ENCODE peak calls at places on chromosome X, in five cellular contexts. One of them, this sample, is unnamed.
A peak's percentile ranks its signal among the peaks of the same experiment; 100 is the strongest.

GRCh38 chrX:5857232-5857631 is 371.4 kb downstream of the NLGN4X start:
- DNase-seq in endothelial cell: no peak
- DNase-seq in lower lobe of right lung: no peak
- DNase-seq in astrocyte of the spinal cord: no peak
- DNase-seq in CD8-positive, alpha-beta T cell: no peak
- DNase-seq in this sample: no peak

GRCh38 chrX:319579-320125 is 1.1 kb upstream of the GTPBP6 start:
- DNase-seq in astrocyte of the spinal cord: no peak
- DNase-seq in endothelial cell: peak; percentile 18
- DNase-seq in CD8-positive, alpha-beta T cell: no peak
- DNase-seq in lower lobe of right lung: peak; percentile 67
- DNase-seq in this sample: no peak

GRCh38 chrX:29145316-29145715 is 558.1 kb downstream of the IL1RAPL1 start:
- DNase-seq in CD8-positive, alpha-beta T cell: no peak
- DNase-seq in lower lobe of right lung: no peak
- DNase-seq in endothelial cell: no peak
- DNase-seq in astrocyte of the spinal cord: no peak
- DNase-seq in this sample: no peak

GRCh38 chrX:112759512-112759911 is 79.8 kb upstream of the LHFPL1 start:
- DNase-seq in endothelial cell: no peak
- DNase-seq in CD8-positive, alpha-beta T cell: no peak
- DNase-seq in lower lobe of right lung: no peak
- DNase-seq in astrocyte of the spinal cord: no peak
- DNase-seq in this sample: no peak

GRCh38 chrX:64456828-64457227 is 61.6 kb upstream of the MTMR8 start:
- DNase-seq in lower lobe of right lung: no peak
- DNase-seq in CD8-positive, alpha-beta T cell: no peak
- DNase-seq in endothelial cell: no peak
- DNase-seq in astrocyte of the spinal cord: no peak
- DNase-seq in this sample: no peak

GRCh38 chrX:70664726-70665125 is 220.1 kb downstream of the DLG3 start:
- DNase-seq in CD8-positive, alpha-beta T cell: no peak
- DNase-seq in endothelial cell: peak; percentile 2
- DNase-seq in lower lobe of right lung: no peak
- DNase-seq in astrocyte of the spinal cord: peak; percentile 36
- DNase-seq in this sample: no peak

GRCh38 chrX:112746812-112747630 is 67.3 kb upstream of the LHFPL1 start:
- DNase-seq in astrocyte of the spinal cord: no peak
- DNase-seq in CD8-positive, alpha-beta T cell: no peak
- DNase-seq in lower lobe of right lung: no peak
- DNase-seq in endothelial cell: no peak
- DNase-seq in this sample: no peak

GRCh38 chrX:155768036-155768769 is 112.9 kb upstream of the VAMP7 start:
- DNase-seq in CD8-positive, alpha-beta T cell: no peak
- DNase-seq in astrocyte of the spinal cord: peak; percentile 35
- DNase-seq in lower lobe of right lung: peak; percentile 27
- DNase-seq in endothelial cell: no peak
- DNase-seq in this sample: no peak

GRCh38 chrX:1389181-1389992 is 2.5 kb downstream of the SLC25A6 start:
- DNase-seq in CD8-positive, alpha-beta T cell: no peak
- DNase-seq in lower lobe of right lung: peak; percentile 46
- DNase-seq in astrocyte of the spinal cord: no peak
- DNase-seq in endothelial cell: no peak
- DNase-seq in this sample: no peak

GRCh38 chrX:133786382-133786781 is 199.0 kb downstream of the GPC3 start:
- DNase-seq in CD8-positive, alpha-beta T cell: no peak
- DNase-seq in lower lobe of right lung: no peak
- DNase-seq in endothelial cell: no peak
- DNase-seq in astrocyte of the spinal cord: no peak
- DNase-seq in this sample: no peak

GRCh38 chrX:71666240-71667223 is 814 bp upstream of the LOC101059915 start:
- DNase-seq in lower lobe of right lung: no peak
- DNase-seq in endothelial cell: no peak
- DNase-seq in CD8-positive, alpha-beta T cell: no peak
- DNase-seq in astrocyte of the spinal cord: no peak
- DNase-seq in this sample: no peak

GRCh38 chrX:119692241-119693031 is 532 bp downstream of the SEPTIN6 start:
- DNase-seq in CD8-positive, alpha-beta T cell: no peak
- DNase-seq in astrocyte of the spinal cord: peak; percentile 20
- DNase-seq in endothelial cell: peak; percentile 11
- DNase-seq in lower lobe of right lung: peak; percentile 54
- DNase-seq in this sample: peak; percentile 14

GRCh38 chrX:17592117-17592516 is 145.2 kb upstream of the SCML1 start:
- DNase-seq in lower lobe of right lung: no peak
- DNase-seq in CD8-positive, alpha-beta T cell: no peak
- DNase-seq in astrocyte of the spinal cord: peak; percentile 53
- DNase-seq in endothelial cell: no peak
- DNase-seq in this sample: no peak

GRCh38 chrX:15143050-15143824 is 126.6 kb downstream of the ASB9 start:
- DNase-seq in CD8-positive, alpha-beta T cell: peak; percentile 35
- DNase-seq in astrocyte of the spinal cord: peak; percentile 39
- DNase-seq in endothelial cell: peak; percentile 39
- DNase-seq in lower lobe of right lung: peak; percentile 43
- DNase-seq in this sample: peak; percentile 35

GRCh38 chrX:74248889-74249288 is 55.1 kb upstream of the ZCCHC13 start:
- DNase-seq in endothelial cell: peak; percentile 22
- DNase-seq in CD8-positive, alpha-beta T cell: no peak
- DNase-seq in astrocyte of the spinal cord: no peak
- DNase-seq in lower lobe of right lung: no peak
- DNase-seq in this sample: no peak

GRCh38 chrX:131741103-131741581 is 197.3 kb downstream of the OR13H1 start:
- DNase-seq in endothelial cell: no peak
- DNase-seq in lower lobe of right lung: no peak
- DNase-seq in CD8-positive, alpha-beta T cell: no peak
- DNase-seq in astrocyte of the spinal cord: peak; percentile 88
- DNase-seq in this sample: no peak

GRCh38 chrX:49171752-49172279 is at the start of gene PLP2:
- DNase-seq in astrocyte of the spinal cord: peak; percentile 46
- DNase-seq in lower lobe of right lung: peak; percentile 64
- DNase-seq in CD8-positive, alpha-beta T cell: peak; percentile 64
- DNase-seq in endothelial cell: no peak
- DNase-seq in this sample: no peak

GRCh38 chrX:124229374-124229773 is 103.1 kb upstream of the TEX13D start:
- DNase-seq in CD8-positive, alpha-beta T cell: no peak
- DNase-seq in endothelial cell: no peak
- DNase-seq in astrocyte of the spinal cord: no peak
- DNase-seq in lower lobe of right lung: no peak
- DNase-seq in this sample: no peak

GRCh38 chrX:73525928-73526690 is 36.9 kb upstream of the CHIC1 start:
- DNase-seq in lower lobe of right lung: no peak
- DNase-seq in CD8-positive, alpha-beta T cell: no peak
- DNase-seq in endothelial cell: no peak
- DNase-seq in astrocyte of the spinal cord: no peak
- DNase-seq in this sample: no peak

GRCh38 chrX:105618393-105619101 is 203.8 kb upstream of the NRK start:
- DNase-seq in CD8-positive, alpha-beta T cell: no peak
- DNase-seq in astrocyte of the spinal cord: no peak
- DNase-seq in lower lobe of right lung: no peak
- DNase-seq in endothelial cell: no peak
- DNase-seq in this sample: no peak

GRCh38 chrX:41014776-41015175 is 70.5 kb upstream of the USP9X start:
- DNase-seq in lower lobe of right lung: no peak
- DNase-seq in endothelial cell: no peak
- DNase-seq in CD8-positive, alpha-beta T cell: no peak
- DNase-seq in astrocyte of the spinal cord: no peak
- DNase-seq in this sample: no peak

GRCh38 chrX:120697053-120697452 is 67.2 kb upstream of the C1GALT1C1 start:
- DNase-seq in CD8-positive, alpha-beta T cell: no peak
- DNase-seq in astrocyte of the spinal cord: no peak
- DNase-seq in endothelial cell: no peak
- DNase-seq in lower lobe of right lung: no peak
- DNase-seq in this sample: no peak

GRCh38 chrX:17987783-17988182 is 126.7 kb upstream of the RAI2 start:
- DNase-seq in CD8-positive, alpha-beta T cell: no peak
- DNase-seq in lower lobe of right lung: no peak
- DNase-seq in endothelial cell: no peak
- DNase-seq in astrocyte of the spinal cord: no peak
- DNase-seq in this sample: no peak

GRCh38 chrX:28391528-28391927 is 195.7 kb upstream of the IL1RAPL1 start:
- DNase-seq in CD8-positive, alpha-beta T cell: no peak
- DNase-seq in astrocyte of the spinal cord: peak; percentile 45
- DNase-seq in lower lobe of right lung: no peak
- DNase-seq in endothelial cell: no peak
- DNase-seq in this sample: no peak

GRCh38 chrX:57137481-57137880 is 284 bp upstream of the SPIN2A start:
- DNase-seq in astrocyte of the spinal cord: peak; percentile 1
- DNase-seq in endothelial cell: no peak
- DNase-seq in CD8-positive, alpha-beta T cell: no peak
- DNase-seq in lower lobe of right lung: no peak
- DNase-seq in this sample: no peak

GRCh38 chrX:22203186-22203585 is 69.5 kb upstream of the CBLL2 start:
- DNase-seq in endothelial cell: no peak
- DNase-seq in lower lobe of right lung: no peak
- DNase-seq in astrocyte of the spinal cord: no peak
- DNase-seq in CD8-positive, alpha-beta T cell: no peak
- DNase-seq in this sample: no peak
- TF ChIP-seq CTCF in endothelial cell: no peak
- TF ChIP-seq CTCF in lower lobe of right lung: no peak
- TF ChIP-seq CTCF in astrocyte of the spinal cord: no peak
- TF ChIP-seq CTCF in CD8-positive, alpha-beta T cell: no peak
- TF ChIP-seq CTCF in this sample: no peak

DNA sequence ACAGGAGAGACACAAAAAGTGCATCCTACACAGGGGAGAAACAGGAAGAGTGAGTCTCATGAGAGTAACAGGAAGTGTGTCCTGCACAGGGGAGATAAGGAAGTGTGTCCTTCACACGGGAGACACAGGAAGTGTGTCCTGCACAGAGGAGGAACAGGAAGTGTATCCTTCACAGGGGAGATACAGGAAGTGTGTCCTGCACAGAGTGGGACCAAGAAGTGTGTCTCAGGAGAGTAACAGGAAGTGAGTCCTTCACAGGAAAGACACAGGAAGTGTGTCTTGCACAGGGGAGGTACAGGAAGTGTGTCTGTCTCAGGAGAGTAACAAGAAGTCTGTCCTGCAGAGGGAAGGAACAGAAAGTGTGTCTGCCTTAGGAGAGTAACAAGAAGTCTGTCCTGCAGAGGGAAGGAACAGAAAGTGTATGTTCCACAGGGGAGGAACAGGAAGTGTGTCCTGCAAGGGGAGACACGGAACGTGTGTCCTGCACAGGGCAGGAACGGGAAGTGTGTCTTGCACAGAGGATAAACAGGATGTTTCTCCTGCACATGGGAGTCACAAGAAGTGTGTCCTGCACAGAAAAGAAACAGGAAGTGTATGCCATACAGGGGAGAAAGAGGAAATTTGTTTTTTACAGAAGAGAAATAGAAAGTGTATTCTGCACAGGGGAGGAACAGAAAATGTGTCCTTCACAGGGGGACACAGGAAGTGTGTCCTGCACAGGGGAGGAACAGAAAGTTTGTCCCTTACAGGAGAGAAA is 102.0 kb downstream of the ARSF start:
- DNase-seq in endothelial cell: no peak
- DNase-seq in lower lobe of right lung: no peak
- DNase-seq in CD8-positive, alpha-beta T cell: no peak
- DNase-seq in astrocyte of the spinal cord: no peak
- DNase-seq in this sample: no peak
- TF ChIP-seq CTCF in endothelial cell: no peak
- TF ChIP-seq CTCF in lower lobe of right lung: no peak
- TF ChIP-seq CTCF in CD8-positive, alpha-beta T cell: no peak
- TF ChIP-seq CTCF in astrocyte of the spinal cord: no peak
- TF ChIP-seq CTCF in this sample: no peak

DNA sequence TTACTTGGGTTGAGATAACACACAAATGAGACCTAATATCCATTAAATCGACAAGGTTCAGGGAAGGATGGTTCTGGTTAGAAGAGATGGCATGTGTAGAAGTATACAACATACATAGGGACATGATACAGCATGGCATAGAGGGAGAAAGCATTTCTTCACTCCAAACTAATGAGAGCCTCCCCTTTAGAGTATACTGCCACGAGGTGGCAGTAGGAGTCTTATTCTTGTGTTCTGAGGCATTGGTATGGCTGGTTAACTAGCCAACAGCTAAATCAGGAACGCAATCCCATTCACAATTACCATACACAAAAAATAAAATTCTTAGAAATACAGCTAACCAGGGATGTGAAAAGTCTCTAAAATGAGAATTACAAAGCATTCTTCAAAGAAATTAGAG is 29.1 kb upstream of the TRO start:
- DNase-seq in lower lobe of right lung: no peak
- DNase-seq in endothelial cell: peak; percentile 23
- DNase-seq in CD8-positive, alpha-beta T cell: peak; percentile 13
- DNase-seq in astrocyte of the spinal cord: peak; percentile 33
- DNase-seq in this sample: no peak
- TF ChIP-seq CTCF in lower lobe of right lung: peak; percentile 41
- TF ChIP-seq CTCF in endothelial cell: no peak
- TF ChIP-seq CTCF in CD8-positive, alpha-beta T cell: peak; percentile 18
- TF ChIP-seq CTCF in astrocyte of the spinal cord: peak; percentile 36
- TF ChIP-seq CTCF in this sample: peak; percentile 59

DNA sequence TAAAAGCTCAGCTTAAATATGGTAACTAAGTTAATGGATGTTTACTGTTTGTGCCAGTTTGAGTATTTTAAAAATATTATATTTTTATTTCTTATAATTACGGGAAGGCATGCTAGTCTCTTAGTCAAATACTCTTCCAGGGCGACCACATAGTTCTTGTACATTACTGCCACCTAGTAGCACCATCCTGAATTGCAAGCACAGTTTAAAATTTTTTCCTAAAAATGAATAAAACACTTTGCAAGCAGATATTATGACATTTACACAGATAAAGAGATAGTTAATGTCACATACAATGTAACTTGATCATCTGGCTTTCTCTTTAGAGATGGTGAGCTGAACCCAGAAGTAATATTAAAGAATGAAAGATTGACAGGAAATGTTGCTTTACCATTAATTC is 11.5 kb downstream of the NDP start:
- DNase-seq in lower lobe of right lung: no peak
- DNase-seq in endothelial cell: no peak
- DNase-seq in CD8-positive, alpha-beta T cell: no peak
- DNase-seq in astrocyte of the spinal cord: no peak
- DNase-seq in this sample: no peak
- TF ChIP-seq CTCF in lower lobe of right lung: no peak
- TF ChIP-seq CTCF in endothelial cell: peak; percentile 29
- TF ChIP-seq CTCF in CD8-positive, alpha-beta T cell: no peak
- TF ChIP-seq CTCF in astrocyte of the spinal cord: peak; percentile 17
- TF ChIP-seq CTCF in this sample: peak; percentile 54

DNA sequence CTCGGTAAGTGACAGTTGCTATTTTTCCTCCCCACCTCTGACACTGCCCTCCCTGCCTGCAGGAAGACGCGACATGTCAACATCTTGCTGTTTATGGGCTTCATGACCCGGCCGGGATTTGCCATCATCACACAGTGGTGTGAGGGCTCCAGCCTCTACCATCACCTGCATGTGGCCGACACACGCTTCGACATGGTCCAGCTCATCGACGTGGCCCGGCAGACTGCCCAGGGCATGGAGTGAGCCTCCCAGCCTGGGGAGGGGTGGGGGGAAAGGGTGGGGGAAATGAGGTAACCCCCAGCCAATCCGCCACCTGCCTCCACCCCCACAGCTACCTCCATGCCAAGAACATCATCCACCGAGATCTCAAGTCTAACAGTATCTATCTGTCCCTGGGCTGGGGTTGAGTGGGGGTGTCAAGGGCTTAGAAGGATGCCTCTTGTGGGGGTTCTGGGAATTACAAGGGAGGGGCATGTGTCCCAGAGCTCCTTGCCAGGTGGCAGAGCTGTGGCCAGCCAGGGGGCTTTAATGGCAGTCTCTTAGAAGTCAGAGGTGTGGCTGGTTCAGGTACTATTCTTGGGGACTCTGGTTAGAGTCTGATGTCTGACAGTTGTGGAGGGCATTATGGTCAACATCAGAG is 7.8 kb downstream of the ARAF start:
- DNase-seq in lower lobe of right lung: no peak
- DNase-seq in astrocyte of the spinal cord: no peak
- DNase-seq in CD8-positive, alpha-beta T cell: no peak
- DNase-seq in endothelial cell: no peak
- DNase-seq in this sample: peak; percentile 14
- TF ChIP-seq CTCF in lower lobe of right lung: peak; percentile 30
- TF ChIP-seq CTCF in astrocyte of the spinal cord: peak; percentile 45
- TF ChIP-seq CTCF in CD8-positive, alpha-beta T cell: peak; percentile 34
- TF ChIP-seq CTCF in endothelial cell: peak; percentile 31
- TF ChIP-seq CTCF in this sample: peak; percentile 35

This sample was measured in neural crest cell.